ENCODE peak calls at places on chromosomes 13 and 19, in ten cellular contexts. X is ELR; H is right cardiac atrium; L is ACHN; W is glutamatergic neuron; B is T-helper 1 cell; Q is activated naive CD8-positive, alpha-beta T cell treated with anti-CD3 and anti-CD28 coated beads for 36 hours; G is astrocyte; N is hypothalamus; M is H7. A is an unnamed sample.

GRCh38 chr13:48571121-48571901 is 38.4 kb upstream of the RCBTB2 start:
- DNase-seq in Q (no peak), H (no peak), L (no peak), N (no peak), B (no peak), W (no peak), M (no peak), X (peak), G (peak), A (no peak)

GRCh38 chr19:52270266-52270885 is 989 bp downstream of the ZNF766 start:
- DNase-seq in B (no peak), H (no peak), N (no peak), G (no peak), W (peak), Q (peak), L (peak), X (peak), M (peak), A (no peak)

GRCh38 chr13:95643814-95644598 is 500 bp downstream of the DZIP1 start:
- DNase-seq in M (peak), H (peak), G (peak), N (no peak), Q (peak), X (peak), B (no peak), L (no peak), W (peak), A (no peak)

GRCh38 chr19:6259312-6259861 is 20.4 kb downstream of the MLLT1 start:
- DNase-seq in L (no peak), G (no peak), M (no peak), B (no peak), Q (no peak), N (no peak), X (no peak), H (peak), W (no peak), A (no peak)

GRCh38 chr13:24911135-24911524 is 147.2 kb downstream of the RNF17 start:
- DNase-seq in Q (no peak), H (no peak), W (no peak), M (no peak), B (no peak), N (no peak), X (peak), G (peak), L (peak), A (no peak)

GRCh38 chr13:112907916-112908315 is 61.1 kb upstream of the MCF2L start:
- DNase-seq in B (no peak), Q (no peak), H (no peak), L (no peak), G (no peak), M (no peak), W (no peak), X (no peak), N (no peak), A (no peak)

GRCh38 chr19:2478756-2479555 is 3.0 kb downstream of the GADD45B start:
- DNase-seq in X (peak), W (no peak), N (peak), L (peak), B (peak), G (peak), Q (peak), H (peak), M (peak), A (no peak)

GRCh38 chr19:50922316-50922853 is 11.2 kb upstream of the KLK4 start:
- DNase-seq in G (peak), N (peak), X (peak), M (peak), H (peak), W (peak), Q (peak), B (peak), L (peak), A (no peak)

GRCh38 chr13:112714366-112714765 is 24.5 kb downstream of the ATP11A start:
- DNase-seq in L (no peak), M (peak), N (no peak), G (no peak), W (no peak), X (no peak), Q (no peak), B (no peak), H (no peak), A (no peak)

GRCh38 chr13:59750860-59751259 is 412.9 kb downstream of the DIAPH3 start:
- DNase-seq in B (no peak), G (peak), X (peak), H (no peak), W (peak), M (peak), N (peak), Q (no peak), L (no peak), A (no peak)

GRCh38 chr19:18086590-18087138 is at the start of gene IL12RB1:
- DNase-seq in Q (peak), N (no peak), L (peak), M (no peak), H (no peak), G (no peak), W (no peak), B (peak), X (peak), A (no peak)

GRCh38 chr13:50916701-50917184 is 7.2 kb downstream of the RNASEH2B start:
- DNase-seq in L (no peak), B (no peak), H (no peak), X (no peak), G (no peak), N (no peak), M (no peak), W (no peak), Q (no peak), A (no peak)

GRCh38 chr13:62432906-62433305 is 1017.3 kb upstream of the PCDH20 start:
- DNase-seq in G (no peak), Q (no peak), M (peak), W (no peak), B (no peak), L (no peak), X (no peak), H (no peak), N (no peak), A (no peak)

GRCh38 chr19:44653977-44654784 is 10.5 kb downstream of the PVR start:
- DNase-seq in W (peak), M (peak), H (peak), L (peak), Q (peak), N (peak), G (peak), X (peak), B (peak), A (no peak)

GRCh38 chr13:26074706-26075105 is 22.9 kb upstream of the SHISA2 start:
- DNase-seq in G (peak), Q (no peak), M (no peak), L (peak), B (no peak), N (no peak), H (no peak), W (no peak), X (peak), A (no peak)

GRCh38 chr13:39888865-39889810 is 233.7 kb downstream of the COG6 start:
- DNase-seq in B (no peak), G (peak), Q (no peak), L (no peak), W (no peak), N (no peak), M (no peak), H (no peak), X (no peak), A (no peak)

GRCh38 chr19:35063940-35064818 is 22.7 kb downstream of the HPN start:
- DNase-seq in Q (peak), X (peak), G (peak), N (no peak), L (peak), B (no peak), H (no peak), M (no peak), W (no peak), A (peak)